ENCODE peak calls at places on chromosomes 16 and 17, in nine cellular contexts. J is tibial artery; W is progenitor cell of endocrine pancreas; U is stimulated activated CD8-positive, alpha-beta memory T cell treated with anti-CD3 and anti-CD28 coated beads, Interleukin-4, amount 100 ng/mL, for 24 hours; N is BJ; H is CD8-positive, alpha-beta memory T cell; X is memory B cell; B is ELF-1; P is sigmoid colon. M is an unnamed sample.

GRCh38 chr17:6413073-6413472 is 21.8 kb downstream of the AIPL1 start:
- DNase-seq in J (no peak), N (no peak), B (no peak), X (no peak), P (no peak), W (no peak), H (no peak), U (no peak), M (no peak)

GRCh38 chr16:78309763-78310162 is 210.3 kb downstream of the WWOX start:
- DNase-seq in H (no peak), U (no peak), J (no peak), N (no peak), P (no peak), B (no peak), W (no peak), X (no peak), M (no peak)

GRCh38 chr17:5381542-5381941 is 37.9 kb downstream of the NUP88 start:
- DNase-seq in B (no peak), J (no peak), P (no peak), U (no peak), N (no peak), W (no peak), H (no peak), X (no peak), M (no peak)

GRCh38 chr17:57696050-57696449 is 49.0 kb downstream of the CCDC182 start:
- DNase-seq in X (no peak), J (no peak), B (no peak), U (no peak), H (no peak), W (no peak), N (no peak), P (no peak), M (no peak)

GRCh38 chr17:34435182-34435928 is 72.3 kb upstream of the CCL1 start:
- DNase-seq in P (no peak), W (no peak), N (no peak), B (no peak), X (no peak), U (no peak), H (no peak), J (no peak), M (no peak)

GRCh38 chr17:28497931-28498330 is 8.2 kb upstream of the FOXN1 start:
- DNase-seq in H (no peak), X (no peak), N (no peak), U (no peak), W (peak), P (no peak), B (peak), J (no peak), M (no peak)

GRCh38 chr16:2962334-2963073 is 1.6 kb upstream of the KREMEN2 start:
- DNase-seq in J (no peak), P (no peak), U (no peak), H (no peak), B (no peak), X (peak), W (no peak), N (no peak), M (no peak)

GRCh38 chr17:69883139-69883538 is 191.9 kb upstream of the KCNJ16 start:
- DNase-seq in N (no peak), J (no peak), W (no peak), U (no peak), P (no peak), H (no peak), B (no peak), X (no peak), M (no peak)

GRCh38 chr16:73034374-73034773 is 13.6 kb downstream of the ZFHX3 start:
- DNase-seq in X (no peak), B (no peak), P (no peak), N (no peak), J (no peak), U (no peak), H (no peak), W (no peak), M (no peak)

GRCh38 chr16:68790944-68791343 is 52.4 kb upstream of the TANGO6 start:
- DNase-seq in P (no peak), X (no peak), H (no peak), W (no peak), B (peak), U (no peak), N (no peak), J (no peak), M (no peak)

GRCh38 chr17:7479389-7480192 is at the start of gene ZBTB4:
- DNase-seq in W (peak), U (peak), B (peak), J (peak), X (peak), P (peak), N (no peak), H (peak), M (no peak)

GRCh38 chr16:80507538-80507937 is 33.3 kb upstream of the DYNLRB2 start:
- DNase-seq in X (no peak), W (no peak), P (no peak), B (no peak), J (no peak), U (no peak), N (no peak), H (no peak), M (no peak)

GRCh38 chr17:76791053-76791980 is 53.4 kb downstream of the MFSD11 start:
- DNase-seq in U (peak), N (peak), X (no peak), J (no peak), B (no peak), H (peak), P (no peak), W (no peak), M (peak)

GRCh38 chr17:35973333-35974260 is 7.7 kb downstream of the CCL16 start:
- DNase-seq in W (peak), P (no peak), X (no peak), B (no peak), J (no peak), U (no peak), H (no peak), N (no peak), M (no peak)

GRCh38 chr16:12009462-12009861 is 32.9 kb downstream of the SNX29 start:
- DNase-seq in W (no peak), B (no peak), N (no peak), U (no peak), H (no peak), P (no peak), X (no peak), J (no peak), M (no peak)

GRCh38 chr17:1490643-1491405 is 1.7 kb downstream of the MYO1C start:
- DNase-seq in J (peak), X (peak), U (peak), W (no peak), P (peak), N (no peak), B (peak), H (peak), M (peak)

GRCh38 chr17:8079291-8080207 is 8.0 kb downstream of the ALOX12B start:
- DNase-seq in X (peak), P (peak), J (peak), N (no peak), U (peak), B (peak), W (peak), H (peak), M (peak)

GRCh38 chr17:27218719-27219488 is 75.0 kb upstream of the WSB1 start:
- DNase-seq in J (no peak), N (no peak), B (no peak), W (no peak), P (no peak), H (no peak), U (no peak), X (no peak), M (no peak)

GRCh38 chr17:81612172-81612571 is 24.7 kb downstream of the NPLOC4 start:
- DNase-seq in N (no peak), X (no peak), H (no peak), J (no peak), U (no peak), W (no peak), P (no peak), B (no peak), M (no peak)

GRCh38 chr16:51048544-51048943 is 102.5 kb downstream of the SALL1 start:
- DNase-seq in B (no peak), X (no peak), W (no peak), U (no peak), J (no peak), P (no peak), N (no peak), H (no peak), M (no peak)

GRCh38 chr17:71361691-71362450 is 758.9 kb upstream of the SOX9 start:
- DNase-seq in J (no peak), W (no peak), B (no peak), P (no peak), X (no peak), H (no peak), U (no peak), N (no peak), M (no peak)

GRCh38 chr17:41777579-41778188 is 8.8 kb downstream of the JUP start:
- DNase-seq in B (no peak), W (no peak), H (no peak), J (no peak), X (no peak), N (peak), P (peak), U (no peak), M (no peak)

M was measured in stimulated activated CD4-positive, alpha-beta T cell treated with anti-CD3 and anti-CD28 coated beads, Interleukin-4, amount 100 ng/mL, for 48 hours.